ENCODE peak calls at places on chromosomes 16 and 17, in nine cellular contexts. W is GM23338, Z is fibroblast of lung, Y is adrenal gland, S is astrocyte, B is heart left ventricle, T is breast epithelium, F is ovary, L is tibial nerve. Q is an unnamed sample. For H3K4me1, the result is how much of the 10 kb centered on the place peaks cover.

GRCh38 chr17:49691086-49691676 is 13.3 kb upstream of the SPOP start:
- DNase-seq in W (no peak), Z (no peak), Y (no peak), S (peak), B (peak), T (no peak), F (no peak), L (no peak), Q (no peak)

GRCh38 chr16:12501727-12502457 is 301.8 kb downstream of the CPPED1 start:
- DNase-seq in W (no peak), Z (no peak), Y (no peak), S (no peak), B (no peak), T (no peak), F (no peak), L (no peak), Q (no peak)

GRCh38 chr16:11783319-11784047 is 13.6 kb downstream of the ZC3H7A start:
- DNase-seq in W (no peak), Z (peak), Y (no peak), S (peak), B (no peak), T (no peak), F (no peak), L (no peak), Q (peak)

GRCh38 chr17:62064029-62064790 is 868 bp downstream of the MED13 start:
- DNase-seq in W (no peak), Z (peak), Y (no peak), S (peak), B (no peak), T (no peak), F (no peak), L (no peak), Q (peak)

GRCh38 chr16:67719778-67720144 is 645 bp upstream of the GFOD2 start:
- DNase-seq in W (peak), Z (peak), Y (peak), S (peak), B (peak), T (peak), F (no peak), L (no peak), Q (no peak)

GRCh38 chr17:68491381-68491849 is 20.8 kb upstream of the PRKAR1A start:
- DNase-seq in W (no peak), Z (no peak), Y (no peak), S (no peak), B (peak), T (no peak), F (no peak), L (no peak), Q (no peak)

GRCh38 chr17:16423226-16423872 is 8.0 kb downstream of the TRPV2 start:
- DNase-seq in W (no peak), Z (no peak), Y (no peak), S (no peak), B (no peak), T (no peak), F (no peak), L (no peak), Q (peak)

GRCh38 chr17:76871668-76872067 is 3.5 kb downstream of the MGAT5B start:
- DNase-seq in W (no peak), Z (no peak), Y (no peak), S (peak), B (no peak), T (no peak), F (no peak), L (no peak), Q (no peak)

GRCh38 chr16:2236362-2237075 is at the start of gene DNASE1L2:
- DNase-seq in W (peak), Z (no peak), Y (no peak), S (no peak), B (no peak), T (no peak), F (peak), L (no peak), Q (no peak)

GRCh38 chr17:74512624-74513084 is 18.6 kb downstream of the CD300LB start:
- DNase-seq in W (no peak), Z (no peak), Y (no peak), S (peak), B (no peak), T (no peak), F (no peak), L (no peak), Q (no peak)

GRCh38 chr16:30068750-30069574 is 3.4 kb downstream of the ALDOA start:
- DNase-seq in W (peak), Z (no peak), Y (no peak), S (no peak), B (no peak), T (no peak), F (no peak), L (no peak), Q (peak)

GRCh38 chr16:71807905-71808592 is 585 bp downstream of the AP1G1 start:
- DNase-seq in W (peak), Z (peak), Y (peak), S (peak), B (no peak), T (peak), F (no peak), L (no peak), Q (no peak)

GRCh38 chr16:60463986-60464385 is 1572.3 kb downstream of the CDH8 start:
- DNase-seq in W (no peak), Z (no peak), Y (no peak), S (no peak), B (no peak), T (no peak), F (no peak), L (no peak), Q (no peak)

GRCh38 chr17:40956401-40957254 is 10.1 kb downstream of the KRT39 start:
- DNase-seq in W (no peak), Z (peak), Y (no peak), S (peak), B (no peak), T (no peak), F (no peak), L (no peak), Q (no peak)

DNA sequence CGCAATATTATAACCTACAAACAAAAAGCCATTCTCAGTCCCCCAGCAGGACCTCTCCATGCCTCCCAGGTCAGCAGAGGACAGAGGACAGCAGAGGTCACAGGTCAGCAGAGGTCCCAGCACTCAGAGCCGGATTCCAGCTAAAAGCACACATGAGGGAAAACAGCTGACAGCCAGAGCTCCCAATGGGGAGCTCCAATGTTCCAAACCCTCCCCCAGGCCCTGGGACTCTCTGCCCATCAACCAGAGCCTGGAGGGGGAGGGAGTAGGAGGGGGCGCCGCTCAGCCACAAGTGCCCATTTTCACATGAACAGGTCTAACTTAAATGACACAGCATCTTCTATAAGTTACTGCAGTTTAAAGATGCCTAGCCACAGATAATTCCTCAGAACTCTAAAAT is 77.5 kb downstream of the ANKRD11 start:
- DNase-seq in W (peak), Z (no peak), Y (no peak), S (no peak), B (peak), T (no peak), F (no peak), L (no peak), Q (no peak)
- H3K4me1 ChIP-seq in W (half or more), Z (under half), Y (under half), S (under half), B (half or more), T (under half), F (half or more), L (half or more), Q (half or more)

GRCh38 chr16:27345201-27345600 is 31.4 kb downstream of the IL4R start:
- DNase-seq in W (no peak), Z (no peak), Y (no peak), S (no peak), B (no peak), T (no peak), F (no peak), L (no peak), Q (no peak)

GRCh38 chr16:27344707-27345106 is 30.9 kb downstream of the IL4R start:
- DNase-seq in W (no peak), Z (no peak), Y (no peak), S (no peak), B (no peak), T (no peak), F (no peak), L (no peak), Q (no peak)

GRCh38 chr16:27349276-27349675 is 35.5 kb downstream of the IL4R start:
- DNase-seq in W (no peak), Z (no peak), Y (no peak), S (no peak), B (no peak), T (no peak), F (no peak), L (no peak), Q (no peak)

GRCh38 chr16:27347930-27348685 is 34.3 kb downstream of the IL4R start:
- DNase-seq in W (no peak), Z (no peak), Y (no peak), S (no peak), B (no peak), T (no peak), F (no peak), L (no peak), Q (no peak)

DNA sequence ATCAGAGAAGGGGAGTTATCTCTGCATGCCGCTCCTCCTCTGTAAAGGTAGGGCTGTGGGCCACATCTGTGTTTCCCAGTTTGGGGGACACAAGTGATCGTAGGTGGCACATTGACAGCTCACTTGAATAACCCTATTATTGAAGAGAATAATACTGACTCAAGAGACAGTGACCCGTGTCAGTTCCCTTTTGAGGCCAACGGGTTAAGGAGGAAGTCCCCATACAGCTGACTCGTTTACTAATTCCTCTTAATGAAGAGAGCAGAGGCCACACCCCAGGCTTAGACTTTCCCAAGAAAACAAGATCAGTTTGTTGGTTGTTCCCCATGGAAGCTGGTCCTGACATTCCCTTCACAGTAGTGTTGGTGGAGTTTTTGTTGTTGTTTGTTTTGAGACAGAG is 33.0 kb downstream of the IL4R start:
- DNase-seq in W (no peak), Z (no peak), Y (no peak), S (no peak), B (no peak), T (no peak), F (no peak), L (no peak), Q (no peak)
- H3K27ac ChIP-seq in W (no peak), Z (no peak), Y (no peak), S (no peak), B (no peak), T (no peak), F (no peak), L (no peak), Q (no peak)

GRCh38 chr17:81579298-81579697 is 27.1 kb upstream of the FAAP100 start:
- DNase-seq in W (no peak), Z (no peak), Y (no peak), S (no peak), B (no peak), T (no peak), F (no peak), L (no peak), Q (no peak)
- H3K4me1 ChIP-seq in W (under half), Z (under half), Y (under half), S (half or more), B (under half), T (under half), F (under half), L (under half), Q (under half)

DNA sequence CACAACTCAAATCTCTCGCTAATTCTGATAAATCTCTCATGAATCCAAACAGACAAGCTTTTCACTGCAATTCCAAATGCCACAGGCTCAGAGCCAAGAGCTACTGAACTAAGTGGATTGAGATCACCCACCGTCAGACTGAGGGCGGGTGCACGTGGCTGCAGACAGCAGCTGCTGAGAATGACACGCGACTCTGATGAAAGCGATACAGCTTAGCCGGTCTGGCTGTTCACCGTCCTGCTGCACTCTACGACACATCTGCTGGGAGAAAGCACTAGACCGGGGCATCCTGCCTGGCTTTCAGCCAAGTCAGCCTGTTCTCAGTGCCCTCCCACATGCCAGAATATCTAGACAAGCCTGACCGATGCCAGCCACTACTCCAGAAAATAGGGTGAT is 42.6 kb downstream of the KLHDC4 start:
- DNase-seq in W (no peak), Z (peak), Y (peak), S (peak), B (peak), T (no peak), F (peak), L (peak), Q (no peak)
- H3K27ac ChIP-seq in W (no peak), Z (no peak), Y (peak), S (no peak), B (no peak), T (no peak), F (no peak), L (peak), Q (no peak)

DNA sequence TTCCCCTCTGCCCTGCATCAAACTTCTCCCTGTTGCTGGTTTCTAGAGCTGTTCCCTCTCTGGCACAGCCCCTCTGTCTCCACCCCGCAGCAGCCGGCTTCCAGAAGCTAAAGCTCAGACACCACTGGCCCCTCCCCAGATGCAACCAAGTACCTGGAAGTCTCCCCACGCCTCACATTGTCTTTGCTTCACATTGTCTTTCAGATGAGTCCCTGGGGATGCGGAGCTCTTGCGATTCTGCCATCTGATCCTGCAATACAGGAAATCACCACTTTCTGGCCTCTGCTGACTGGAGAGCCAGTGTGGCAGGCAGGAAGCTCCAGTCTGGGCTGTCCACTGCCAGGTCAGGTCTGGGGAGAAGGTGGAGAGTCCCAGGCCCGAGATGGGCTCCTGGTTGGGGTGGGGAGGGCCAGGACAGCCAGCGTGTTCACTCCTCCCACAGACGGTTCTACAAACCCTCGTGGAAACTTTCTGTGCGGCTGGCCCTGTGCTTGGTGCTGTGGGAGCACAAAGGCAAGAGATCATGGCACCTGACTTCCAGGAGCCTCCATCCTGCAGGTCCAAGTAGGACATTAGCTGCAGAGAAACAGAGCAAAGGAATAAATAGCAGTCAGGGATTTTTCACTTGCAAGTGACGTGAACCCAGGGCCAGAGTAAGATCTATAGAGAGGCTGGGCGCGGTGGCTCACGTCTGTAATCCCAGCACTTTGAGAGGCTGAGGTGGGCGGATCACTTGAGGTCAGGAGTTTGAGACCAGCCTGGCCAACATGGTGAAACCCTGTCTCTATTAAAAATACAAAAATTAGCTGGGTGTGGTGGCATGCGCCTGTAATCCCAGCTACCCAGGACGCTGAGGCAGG is 47.9 kb upstream of the MAP3K14 start:
- DNase-seq in W (peak), Z (no peak), Y (no peak), S (no peak), B (no peak), T (no peak), F (no peak), L (peak), Q (no peak)
- H3K4me1 ChIP-seq in W (under half), Z (under half), Y (under half), S (under half), B (under half), T (under half), F (under half), L (under half), Q (under half)

GRCh38 chr17:2283302-2283701 is 20.3 kb downstream of the SMG6 start:
- DNase-seq in W (no peak), Z (no peak), Y (no peak), S (no peak), B (no peak), T (no peak), F (no peak), L (no peak), Q (no peak)
- H3K27ac ChIP-seq in W (no peak), Z (no peak), Y (no peak), S (no peak), B (no peak), T (no peak), F (no peak), L (no peak), Q (no peak)

GRCh38 chr16:3819175-3819527 is 61.4 kb downstream of the CREBBP start:
- DNase-seq in W (no peak), Z (no peak), Y (no peak), S (no peak), B (no peak), T (no peak), F (no peak), L (no peak), Q (no peak)
- H3K4me1 ChIP-seq in W (under half), Z (under half), Y (under half), S (under half), B (half or more), T (under half), F (under half), L (under half), Q (half or more)

DNA sequence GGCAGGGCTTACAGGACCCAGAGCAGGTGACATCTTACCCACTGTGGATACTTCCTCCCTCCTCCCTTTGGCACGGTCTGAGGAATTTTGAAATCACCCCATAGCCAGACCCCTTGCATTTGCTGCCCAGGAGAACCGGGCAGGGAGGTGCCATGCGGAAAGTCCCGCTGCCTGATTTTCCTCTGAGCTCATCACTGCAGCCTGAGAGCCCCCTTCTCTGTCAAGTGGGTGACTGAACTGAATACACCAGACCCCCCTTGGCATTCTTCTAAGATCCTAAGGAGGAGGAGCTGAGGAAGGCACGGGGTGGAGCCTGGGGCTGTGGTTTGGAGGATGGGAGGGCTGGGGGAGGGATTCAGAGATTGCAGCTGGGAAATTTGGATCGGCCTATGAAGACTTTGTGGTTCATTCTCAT is 173.4 kb downstream of the RAB11FIP4 start:
- DNase-seq in W (peak), Z (peak), Y (no peak), S (peak), B (no peak), T (peak), F (no peak), L (no peak), Q (no peak)
- H3K27ac ChIP-seq in W (peak), Z (peak), Y (no peak), S (peak), B (peak), T (peak), F (no peak), L (peak), Q (no peak)

DNA sequence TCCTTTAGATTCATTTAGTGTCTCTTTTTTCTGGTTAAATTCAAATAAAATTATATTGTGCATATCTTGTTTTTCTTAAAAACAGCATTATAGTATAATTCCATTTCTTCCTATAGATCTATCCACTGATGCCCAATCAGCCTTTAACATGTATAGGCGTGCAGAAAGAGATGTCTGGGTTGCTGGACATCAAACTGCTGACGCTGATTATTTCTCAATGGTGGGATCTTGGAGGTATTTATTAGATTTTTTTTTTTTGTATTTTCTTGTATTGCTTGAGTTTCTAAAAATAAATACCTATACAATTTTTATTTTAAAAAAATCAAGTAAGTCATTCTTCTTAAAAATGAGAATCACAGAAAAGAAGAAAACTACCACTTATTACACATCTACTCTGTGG is 50.9 kb downstream of the COG7 start:
- DNase-seq in W (no peak), Z (no peak), Y (no peak), S (no peak), B (no peak), T (no peak), F (no peak), L (no peak), Q (no peak)
- H3K4me1 ChIP-seq in W (under half), Z (under half), Y (under half), S (under half), B (under half), T (under half), F (under half), L (under half), Q (under half)